ENCODE peak calls at places on chromosome 16, in four cellular contexts. B is psoas muscle, I is IMR-90, W is BE2C. Y is an unnamed sample. For H3K27me3, the result is how much of the 10 kb centered on the place peaks cover.

GRCh38 chr16:81516478-81517149 is 72.0 kb downstream of the CMIP start:
- DNase-seq in W (peak), I (no peak), B (peak), Y (no peak)

GRCh38 chr16:85612801-85613608 is at the start of gene GSE1:
- DNase-seq in I (peak), W (peak), B (peak), Y (peak)

GRCh38 chr16:66378739-66379570 is 12.5 kb downstream of the CDH5 start:
- DNase-seq in W (no peak), I (no peak), B (no peak), Y (no peak)

GRCh38 chr16:71817690-71818089 is 9.1 kb upstream of the AP1G1 start:
- DNase-seq in I (peak), B (no peak), W (no peak), Y (no peak)

GRCh38 chr16:73912311-73912710 is 384.3 kb upstream of the PSMD7 start:
- DNase-seq in B (no peak), I (no peak), W (no peak), Y (no peak)

GRCh38 chr16:87375426-87376135 is 8.0 kb downstream of the FBXO31 start:
- DNase-seq in B (peak), W (no peak), I (peak), Y (no peak)

GRCh38 chr16:57616241-57616640 is 12.2 kb upstream of the ADGRG1 start:
- DNase-seq in I (no peak), B (no peak), W (peak), Y (no peak)

GRCh38 chr16:12500771-12501170 is 302.9 kb downstream of the CPPED1 start:
- DNase-seq in I (no peak), B (no peak), W (no peak), Y (no peak)

GRCh38 chr16:66623755-66624154 is 19.3 kb downstream of the CMTM3 start:
- DNase-seq in I (no peak), W (no peak), B (no peak), Y (no peak)

GRCh38 chr16:82888616-82889015 is 261.8 kb downstream of the CDH13 start:
- DNase-seq in W (no peak), I (peak), B (no peak), Y (no peak)

GRCh38 chr16:27029525-27029924 is 37.2 kb upstream of the C16orf82 start:
- DNase-seq in W (no peak), I (no peak), B (no peak), Y (no peak)

GRCh38 chr16:58027341-58028167 is 2.0 kb downstream of the MMP15 start:
- DNase-seq in B (peak), I (no peak), W (no peak), Y (peak)

GRCh38 chr16:52871481-52871880 is 181.2 kb downstream of the CHD9NB start:
- DNase-seq in B (no peak), I (no peak), W (no peak), Y (no peak)

GRCh38 chr16:19853973-19854876 is 30.4 kb downstream of the GPRC5B start:
- DNase-seq in W (no peak), B (no peak), I (no peak), Y (no peak)

GRCh38 chr16:84775262-84775810 is 44.4 kb upstream of the CRISPLD2 start:
- DNase-seq in B (no peak), W (no peak), I (no peak), Y (no peak)

GRCh38 chr16:56094231-56094630 is 97.1 kb upstream of the GNAO1 start:
- DNase-seq in I (no peak), W (no peak), B (no peak), Y (no peak)

GRCh38 chr16:87324411-87325275 is 7.5 kb upstream of the C16orf95 start:
- DNase-seq in W (peak), B (no peak), I (peak), Y (no peak)

GRCh38 chr16:29845656-29846055 is 17.4 kb downstream of the CDIPT start:
- DNase-seq in B (no peak), W (no peak), I (no peak), Y (no peak)

GRCh38 chr16:67857547-67858233 is 10.2 kb upstream of the CENPT start:
- DNase-seq in W (no peak), I (peak), B (peak), Y (peak)

GRCh38 chr16:82636958-82637357 is 10.2 kb downstream of the CDH13 start:
- DNase-seq in W (no peak), B (no peak), I (no peak), Y (no peak)

GRCh38 chr16:29808219-29808900 is 2.0 kb downstream of the MAZ start:
- DNase-seq in B (no peak), W (peak), I (no peak), Y (no peak)

GRCh38 chr16:75203667-75204409 is 3.1 kb downstream of the CTRB2 start:
- DNase-seq in B (peak), I (no peak), W (no peak), Y (peak)

GRCh38 chr16:70808371-70808770 is 7.4 kb upstream of the VAC14 start:
- DNase-seq in W (no peak), I (no peak), B (no peak), Y (no peak)
- TF ChIP-seq CTCF in W (peak), I (no peak), B (no peak), Y (no peak)

GRCh38 chr16:708959-709358 is 3.4 kb upstream of the FBXL16 start:
- DNase-seq in I (no peak), W (no peak), B (no peak), Y (no peak)

GRCh38 chr16:711084-711483 is 3.8 kb upstream of the METRN start:
- DNase-seq in W (no peak), B (no peak), I (no peak), Y (no peak)

GRCh38 chr16:709651-710499 is 4.3 kb upstream of the FBXL16 start:
- DNase-seq in I (peak), W (peak), B (no peak), Y (no peak)

GRCh38 chr16:711548-712320 is 3.2 kb upstream of the METRN start:
- DNase-seq in W (peak), B (peak), I (peak), Y (peak)

GRCh38 chr16:710500-711075 is 4.3 kb upstream of the METRN start:
- DNase-seq in B (no peak), W (no peak), I (no peak), Y (no peak)
- H3K27me3 ChIP-seq in B (half or more), W (under half), I (under half), Y (half or more)

GRCh38 chr16:65153365-65154105 is 31.7 kb upstream of the CDH11 start:
- DNase-seq in I (no peak), W (no peak), B (no peak), Y (no peak)
- TF ChIP-seq CTCF in I (no peak), W (no peak), B (no peak), Y (no peak)

DNA sequence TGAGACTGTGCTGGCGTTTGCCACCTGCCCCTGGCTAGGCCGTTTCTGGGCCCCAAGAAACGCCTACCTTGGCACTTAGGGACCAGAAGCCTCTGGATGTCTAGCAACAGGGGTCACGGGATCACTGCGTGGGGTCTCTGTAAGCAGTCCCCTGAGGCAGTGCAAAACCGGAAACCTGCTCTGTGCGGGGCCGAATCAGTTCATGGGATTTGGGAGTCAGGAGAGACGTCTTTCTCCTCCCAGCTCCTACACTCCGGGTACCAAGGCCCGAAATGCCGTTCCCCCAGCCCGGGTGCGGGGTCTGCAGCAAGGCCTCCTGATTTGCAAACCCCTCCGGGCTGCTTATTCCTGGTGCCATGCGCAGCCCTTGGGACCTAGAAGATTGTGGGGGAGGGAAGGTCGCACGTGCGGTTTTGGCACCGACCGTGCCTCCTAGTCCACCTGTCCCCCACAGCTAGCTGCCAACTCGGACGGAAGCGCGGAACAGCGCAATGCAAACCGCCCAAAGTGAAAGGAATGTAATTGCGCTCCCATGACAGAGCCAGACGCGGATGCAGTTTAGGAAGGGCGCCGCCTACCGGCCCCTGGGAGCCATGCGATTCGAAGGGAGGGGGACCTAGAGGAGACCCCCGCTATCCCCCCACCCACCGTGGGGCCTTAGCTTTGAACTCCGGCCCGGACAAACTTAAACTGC is 6.5 kb downstream of the IRX5 start:
- DNase-seq in I (no peak), B (no peak), W (no peak), Y (no peak)
- H3K27me3 ChIP-seq in I (half or more), B (under half), W (under half), Y (half or more)

DNA sequence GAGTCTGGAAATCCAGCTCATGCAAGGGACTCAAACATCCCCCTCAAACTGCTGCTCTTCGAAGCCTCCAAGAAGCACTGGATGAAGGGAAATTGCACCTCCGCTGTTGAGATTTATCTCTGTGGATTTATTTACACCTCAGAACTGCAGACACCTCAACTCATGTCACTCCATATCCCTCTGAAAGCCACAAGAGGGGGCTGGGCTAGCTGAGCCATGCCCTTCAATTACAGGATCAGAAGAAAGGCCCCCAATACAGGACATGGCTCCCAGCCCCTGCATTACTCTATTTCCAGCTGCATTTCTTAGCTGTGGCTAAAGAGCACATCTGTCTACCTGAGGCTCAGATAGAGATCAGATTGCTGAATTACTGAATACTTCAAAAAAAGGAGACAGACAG is 103.1 kb upstream of the DYNLRB2 start:
- DNase-seq in B (no peak), I (no peak), W (no peak), Y (no peak)
- TF ChIP-seq CTCF in B (no peak), I (no peak), W (no peak), Y (no peak)

GRCh38 chr16:9954181-9954580 is 228.0 kb downstream of the GRIN2A start:
- DNase-seq in I (no peak), W (no peak), B (no peak), Y (no peak)
- H3K27me3 ChIP-seq in I (under half), W (under half), B (under half), Y (half or more)

GRCh38 chr16:15993128-15993527 is 43.7 kb downstream of the ABCC1 start:
- DNase-seq in B (no peak), W (no peak), I (no peak), Y (no peak)

GRCh38 chr16:15993946-15994665 is 44.7 kb downstream of the ABCC1 start:
- DNase-seq in B (no peak), W (no peak), I (peak), Y (no peak)

GRCh38 chr16:15993541-15993940 is 44.1 kb downstream of the ABCC1 start:
- DNase-seq in I (no peak), B (no peak), W (no peak), Y (no peak)

GRCh38 chr16:15988268-15989013 is 39.0 kb downstream of the ABCC1 start:
- DNase-seq in B (no peak), W (peak), I (peak), Y (no peak)

DNA sequence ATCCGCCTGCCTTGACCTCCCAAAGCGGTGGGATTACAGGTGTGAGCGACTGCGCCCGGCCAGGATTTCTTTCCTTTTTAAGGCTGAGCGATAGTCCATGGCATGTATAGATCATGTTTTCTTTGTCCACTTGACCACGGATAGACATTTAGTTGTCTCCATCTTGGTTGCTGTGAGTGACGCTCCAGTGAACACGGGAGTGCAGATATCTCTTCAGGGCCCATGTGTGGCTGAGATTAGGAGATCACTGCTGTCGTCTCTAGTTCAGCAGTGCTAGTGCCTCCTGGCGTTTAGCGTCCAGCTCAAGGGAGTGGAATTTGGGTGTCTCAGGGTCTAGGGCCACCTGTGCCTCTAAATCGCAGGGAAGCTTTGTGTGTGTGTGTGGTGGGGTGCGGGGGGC is 41.5 kb downstream of the ABCC1 start:
- DNase-seq in I (no peak), W (peak), B (no peak), Y (no peak)
- TF ChIP-seq CTCF in I (no peak), W (peak), B (no peak), Y (no peak)

GRCh38 chr16:54921229-54921824 is 9.3 kb upstream of the IRX5 start:
- DNase-seq in W (no peak), B (no peak), I (no peak), Y (no peak)

GRCh38 chr16:54923055-54923473 is 7.6 kb upstream of the IRX5 start:
- DNase-seq in W (no peak), I (no peak), B (no peak), Y (no peak)

GRCh38 chr16:54927125-54928015 is 3.3 kb upstream of the IRX5 start:
- DNase-seq in I (no peak), B (no peak), W (no peak), Y (no peak)

GRCh38 chr16:54926166-54926838 is 4.4 kb upstream of the IRX5 start:
- DNase-seq in I (peak), W (no peak), B (no peak), Y (no peak)

GRCh38 chr16:54923988-54924387 is 6.7 kb upstream of the IRX5 start:
- DNase-seq in W (no peak), I (no peak), B (no peak), Y (no peak)
- H3K27me3 ChIP-seq in W (under half), I (under half), B (under half), Y (under half)

GRCh38 chr16:89185062-89185751 is 13.7 kb downstream of the CDH15 start:
- DNase-seq in B (peak), W (peak), I (no peak), Y (no peak)

GRCh38 chr16:89184685-89185061 is 13.1 kb downstream of the CDH15 start:
- DNase-seq in B (peak), W (no peak), I (no peak), Y (no peak)

GRCh38 chr16:89187337-89188063 is 12.8 kb downstream of the SLC22A31 start:
- DNase-seq in I (no peak), W (peak), B (peak), Y (no peak)

GRCh38 chr16:89183463-89183862 is 11.9 kb downstream of the CDH15 start:
- DNase-seq in W (no peak), B (peak), I (no peak), Y (no peak)

DNA sequence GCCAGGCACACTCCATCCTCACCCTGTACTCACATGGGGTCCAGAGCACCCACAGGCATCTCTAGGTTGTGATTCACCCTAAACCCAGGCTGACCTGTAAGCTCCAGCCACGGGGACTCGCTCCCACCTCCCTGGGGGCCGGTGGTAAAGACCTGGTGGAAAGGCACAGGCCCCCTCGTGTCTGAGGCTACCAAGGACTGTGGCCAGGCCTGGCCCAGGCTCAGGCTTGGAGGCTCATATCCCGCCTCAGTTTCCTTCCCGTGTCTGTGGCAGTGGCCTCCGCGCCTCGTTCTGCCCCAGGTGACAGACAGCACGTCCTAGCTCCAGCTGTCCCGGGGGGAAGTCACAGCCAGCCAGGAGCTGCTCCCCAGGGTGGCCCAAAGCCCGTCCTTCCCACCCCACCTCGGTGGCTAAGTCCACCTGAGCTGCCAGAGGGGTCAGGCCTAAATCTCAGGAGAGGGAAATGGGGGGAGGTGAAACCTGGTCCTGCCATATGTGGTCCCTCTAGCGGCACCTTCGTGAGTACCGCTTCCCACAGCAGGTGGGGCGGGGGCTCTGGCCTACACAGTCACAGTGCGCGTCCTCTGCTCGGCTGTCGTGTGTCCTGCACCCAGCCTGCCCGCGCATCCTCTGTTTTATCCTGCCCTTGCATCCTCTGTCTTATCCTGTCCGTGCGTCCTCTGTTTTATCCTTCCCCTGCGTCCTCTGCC is 12.6 kb downstream of the CDH15 start:
- DNase-seq in I (no peak), W (no peak), B (peak), Y (no peak)
- TF ChIP-seq CTCF in I (no peak), W (no peak), B (no peak), Y (no peak)

DNA sequence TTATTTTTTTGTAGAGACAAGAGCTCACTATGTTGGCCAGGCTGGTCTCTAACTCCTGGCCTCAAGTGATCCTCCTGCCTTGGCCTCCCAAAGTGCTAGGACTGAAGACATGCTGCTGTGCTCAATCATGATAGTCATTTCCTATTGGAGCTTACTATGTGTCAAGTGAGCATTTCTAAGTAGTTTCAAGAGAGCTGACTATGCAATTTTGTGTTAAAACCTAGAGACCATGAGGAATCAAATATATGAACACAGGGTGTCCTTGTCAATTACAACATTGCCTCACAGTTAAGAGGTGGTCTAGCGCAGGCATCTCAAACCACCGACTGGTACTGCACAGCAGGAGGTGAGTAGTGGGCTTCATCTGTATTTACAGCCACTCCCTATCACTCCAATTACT is 37.8 kb downstream of the MYH11 start:
- DNase-seq in B (no peak), I (no peak), W (no peak), Y (no peak)
- H3K27me3 ChIP-seq in B (under half), I (under half), W (under half), Y (half or more)